ENCODE peak calls at places on chromosome X, in four cellular contexts. Y is Peyer's patch, O is HepG2, D is A549. P is an unnamed sample.

GRCh38 chrX:13064599-13065143 is 20.3 kb upstream of the FAM9C start:
- DNase-seq in O (no peak), Y (no peak), D (peak), P (no peak)

GRCh38 chrX:147570483-147570882 is 341.2 kb upstream of the FMR1 start:
- DNase-seq in Y (no peak), D (no peak), O (no peak), P (no peak)

GRCh38 chrX:51476930-51477329 is 19.5 kb downstream of the NUDT11 start:
- DNase-seq in Y (no peak), D (no peak), O (no peak), P (no peak)

GRCh38 chrX:82412851-82413250 is 1095.2 kb upstream of the POU3F4 start:
- DNase-seq in O (no peak), Y (no peak), D (no peak), P (no peak)

GRCh38 chrX:110420771-110421498 is 62.3 kb downstream of the RTL9 start:
- DNase-seq in D (peak), O (no peak), Y (no peak), P (no peak)

GRCh38 chrX:22124098-22124497 is 92.0 kb downstream of the PHEX start:
- DNase-seq in D (no peak), Y (no peak), O (no peak), P (no peak)

GRCh38 chrX:115268421-115268820 is 21.1 kb upstream of the LUZP4 start:
- DNase-seq in Y (no peak), D (peak), O (no peak), P (no peak)

GRCh38 chrX:138020941-138021340 is 455.0 kb downstream of the ZIC3 start:
- DNase-seq in O (no peak), Y (no peak), D (no peak), P (no peak)

GRCh38 chrX:72126048-72126415 is 5.7 kb downstream of the RTL5 start:
- DNase-seq in Y (no peak), D (no peak), O (no peak), P (no peak)

GRCh38 chrX:101287402-101287801 is 3.7 kb downstream of the TAF7L start:
- DNase-seq in D (peak), Y (no peak), O (peak), P (peak)

GRCh38 chrX:1102786-1103185 is 109.7 kb downstream of the CRLF2 start:
- DNase-seq in D (no peak), Y (no peak), O (no peak), P (no peak)

GRCh38 chrX:108072746-108073145 is 18.6 kb downstream of the PSMD10 start:
- DNase-seq in Y (no peak), O (no peak), D (no peak), P (no peak)

GRCh38 chrX:21926527-21927278 is 13.8 kb upstream of the SMS start:
- DNase-seq in D (peak), Y (no peak), O (peak), P (no peak)

GRCh38 chrX:115467961-115468360 is 93.0 kb upstream of the PLS3 start:
- DNase-seq in Y (no peak), O (no peak), D (no peak), P (no peak)

GRCh38 chrX:38879631-38880220 is 78.5 kb downstream of the MID1IP1 start:
- DNase-seq in O (no peak), D (no peak), Y (peak), P (peak)

GRCh38 chrX:129565046-129565649 is 25.1 kb downstream of the OCRL start:
- DNase-seq in O (no peak), D (no peak), Y (no peak), P (no peak)

GRCh38 chrX:123884809-123885408 is 25.1 kb downstream of the XIAP start:
- DNase-seq in O (peak), Y (peak), D (peak), P (peak)

GRCh38 chrX:45850775-45851433 is 650.2 kb upstream of the DIPK2B start:
- DNase-seq in D (peak), O (peak), Y (no peak), P (peak)

GRCh38 chrX:2610246-2611170 is 80.6 kb upstream of the CD99 start:
- DNase-seq in D (no peak), Y (no peak), O (no peak), P (peak)

GRCh38 chrX:48470110-48470832 is at the start of gene SLC38A5:
- DNase-seq in O (peak), Y (no peak), D (no peak), P (no peak)
- H3K4me3 ChIP-seq in O (peak), Y (peak), D (no peak), P (peak)

GRCh38 chrX:37331546-37331945 is 17.6 kb upstream of the PRRG1 start:
- DNase-seq in Y (no peak), D (no peak), O (no peak), P (no peak)

GRCh38 chrX:37330642-37331041 is 18.5 kb upstream of the PRRG1 start:
- DNase-seq in D (no peak), Y (no peak), O (no peak), P (no peak)

DNA sequence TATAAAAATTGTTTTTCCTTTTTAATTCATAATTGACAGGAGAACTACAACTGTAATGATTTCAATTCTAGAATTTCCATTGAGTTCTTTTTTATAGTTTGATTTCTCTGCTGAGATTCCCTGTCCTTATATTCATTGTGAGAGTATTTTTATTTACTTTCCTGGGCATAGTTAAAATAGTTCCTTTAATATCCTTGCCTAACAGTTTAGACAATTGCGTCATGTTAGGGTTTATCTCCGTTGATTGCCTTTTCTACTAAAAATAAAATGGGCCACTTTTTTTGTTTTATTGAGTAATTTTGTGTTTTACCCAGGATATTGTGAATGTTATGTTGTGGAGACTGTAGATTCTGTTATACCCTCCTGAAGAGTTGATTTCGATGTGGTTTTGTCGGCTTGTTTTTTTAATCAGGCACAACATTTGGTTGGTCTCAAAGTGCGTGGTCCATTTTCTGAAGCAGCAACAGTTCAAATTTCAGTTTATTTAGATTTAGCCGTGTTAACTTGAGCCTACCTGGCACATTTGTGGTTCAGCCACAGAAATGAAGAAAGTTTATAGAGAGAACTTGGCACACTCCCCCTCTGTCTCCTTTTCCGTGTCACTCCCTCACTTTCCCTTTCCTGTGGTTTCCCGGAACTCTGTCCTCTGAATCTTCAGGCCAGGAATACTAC is 16.0 kb upstream of the PRRG1 start:
- DNase-seq in O (no peak), D (no peak), Y (no peak), P (no peak)
- H3K27ac ChIP-seq in O (no peak), D (no peak), Y (no peak), P (no peak)

DNA sequence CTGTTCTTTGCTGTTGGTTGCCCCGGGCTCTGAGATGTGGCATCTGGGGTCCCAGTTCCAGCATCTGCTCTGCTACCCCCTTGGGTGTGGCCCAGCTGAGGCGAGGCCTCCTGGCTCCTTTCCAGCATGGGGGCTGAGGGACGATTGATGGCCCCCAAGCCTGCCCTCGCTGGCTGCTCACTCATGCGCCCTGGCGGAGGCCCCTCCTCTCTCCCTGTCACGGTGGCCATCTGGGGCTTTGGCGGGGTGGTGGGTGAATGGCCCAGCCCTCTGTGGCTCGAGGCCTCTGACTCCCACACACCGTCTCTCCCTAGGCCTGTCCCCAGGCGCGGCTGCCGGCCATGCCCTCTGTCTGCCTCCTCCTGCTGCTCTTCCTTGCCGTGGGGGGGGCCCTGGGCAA is 1.8 kb downstream of the PLXNA3 start:
- DNase-seq in Y (no peak), D (no peak), O (no peak), P (no peak)
- H3K4me3 ChIP-seq in Y (no peak), D (no peak), O (peak), P (no peak)

GRCh38 chrX:134603806-134604700 is 54.2 kb downstream of the PLAC1 start:
- DNase-seq in D (peak), Y (no peak), O (no peak), P (no peak)

GRCh38 chrX:134607523-134607922 is 50.7 kb downstream of the PLAC1 start:
- DNase-seq in O (no peak), D (no peak), Y (no peak), P (no peak)

GRCh38 chrX:134608153-134608552 is 50.1 kb downstream of the PLAC1 start:
- DNase-seq in O (no peak), D (no peak), Y (no peak), P (no peak)

GRCh38 chrX:134602410-134602809 is 55.9 kb downstream of the PLAC1 start:
- DNase-seq in O (no peak), D (no peak), Y (no peak), P (no peak)

DNA sequence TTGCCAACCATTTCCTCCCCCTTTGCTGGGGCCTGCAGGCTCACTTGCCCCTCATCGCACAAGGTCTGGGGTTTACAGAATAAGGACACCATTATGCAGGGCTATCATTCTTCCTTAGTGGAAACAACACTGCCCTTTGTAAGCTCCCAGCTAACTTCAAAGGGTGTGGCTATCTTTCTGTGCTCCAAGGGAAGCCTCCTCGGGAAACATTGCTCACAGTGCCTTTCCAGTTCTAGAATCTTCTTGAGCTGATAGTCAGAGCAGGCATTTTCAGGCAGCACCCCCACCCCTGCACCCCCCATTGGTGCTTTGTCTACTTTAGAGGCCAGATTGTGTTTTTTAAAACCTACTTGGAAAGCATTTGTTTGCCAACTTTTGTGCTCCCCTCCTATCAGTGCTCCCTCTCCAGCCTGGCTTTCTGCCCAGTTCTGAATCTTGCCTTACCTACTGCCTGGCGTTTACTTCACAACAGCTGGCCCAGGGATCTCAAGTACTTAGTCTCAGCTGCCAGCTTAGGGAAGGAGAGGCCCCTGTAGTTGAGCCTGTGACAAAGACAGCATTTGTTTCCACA is 53.5 kb downstream of the PLAC1 start:
- DNase-seq in O (no peak), Y (no peak), D (peak), P (peak)
- H3K27ac ChIP-seq in O (no peak), Y (no peak), D (peak), P (no peak)

DNA sequence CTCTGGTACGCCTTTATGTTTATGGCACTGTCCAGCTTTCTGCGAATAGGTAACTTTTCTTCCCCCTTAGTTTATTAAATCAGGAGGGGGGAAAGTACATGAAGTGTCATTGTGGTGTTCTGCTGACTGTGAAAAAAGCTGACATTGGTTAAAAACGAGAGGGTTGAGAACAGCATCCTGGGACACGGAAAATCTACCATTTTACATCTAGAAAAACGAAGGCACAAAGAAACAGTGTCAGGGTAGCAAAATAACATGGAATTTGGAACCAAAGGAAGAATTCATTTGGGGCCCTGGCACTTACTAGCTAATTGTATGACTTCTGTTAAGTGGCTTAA is 1.2 kb upstream of the AMOT start:
- DNase-seq in D (no peak), Y (no peak), O (no peak), P (no peak)
- H3K4me3 ChIP-seq in D (peak), Y (peak), O (peak), P (no peak)

DNA sequence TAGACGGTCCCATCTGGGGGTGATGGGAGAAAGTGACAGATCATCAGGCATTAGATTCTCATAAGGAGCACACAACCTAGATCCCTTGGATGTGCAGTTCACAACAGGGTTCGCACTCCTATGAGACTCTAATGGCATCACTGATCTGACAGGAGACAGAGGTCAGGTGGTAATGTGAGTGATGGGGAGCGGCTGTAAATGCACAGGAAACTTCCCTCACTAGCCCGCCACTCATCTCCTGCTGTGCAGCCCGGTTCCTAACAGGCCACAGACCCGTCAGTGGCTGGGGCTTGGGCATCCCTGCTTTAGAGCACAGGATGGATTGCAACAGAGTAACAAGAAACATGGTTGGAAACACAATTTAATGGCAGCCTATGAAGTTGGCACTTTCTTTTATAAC is 172.6 kb upstream of the VCX3A start:
- DNase-seq in D (no peak), O (no peak), Y (no peak), P (no peak)
- H3K27ac ChIP-seq in D (no peak), O (no peak), Y (no peak), P (no peak)